ENCODE peak calls at places on chromosome 13, in six cellular contexts. F is adrenal gland, S is body of pancreas, A is HepG2, E is transverse colon, D is breast epithelium. G is an unnamed sample.

GRCh38 chr13:41597348-41598041 is 140.1 kb downstream of the RGCC start:
- DNase-seq in F (no peak), S (no peak), A (no peak), E (no peak), D (no peak), G (no peak)

GRCh38 chr13:101492251-101492910 is 39.9 kb downstream of the ITGBL1 start:
- DNase-seq in F (no peak), S (no peak), A (no peak), E (no peak), D (no peak), G (no peak)

GRCh38 chr13:46295531-46296464 is 84.1 kb downstream of the LRRC63 start:
- DNase-seq in F (peak; percentile 49), S (peak; percentile 14), A (no peak), E (peak; percentile 34), D (no peak), G (peak; percentile 4)

GRCh38 chr13:100881291-100881864 is 206.8 kb upstream of the TMTC4 start:
- DNase-seq in F (no peak), S (no peak), A (no peak), E (no peak), D (no peak), G (no peak)

GRCh38 chr13:77511552-77511951 is 24.0 kb upstream of the SCEL start:
- DNase-seq in F (no peak), S (no peak), A (no peak), E (no peak), D (no peak), G (no peak)

GRCh38 chr13:99690426-99691189 is 189.3 kb downstream of the TM9SF2 start:
- DNase-seq in F (no peak), S (no peak), A (no peak), E (no peak), D (no peak), G (no peak)

GRCh38 chr13:25210842-25211241 is 38.8 kb upstream of the AMER2 start:
- DNase-seq in F (no peak), S (no peak), A (no peak), E (no peak), D (no peak), G (no peak)

GRCh38 chr13:59666504-59666903 is 497.2 kb downstream of the DIAPH3 start:
- DNase-seq in F (no peak), S (no peak), A (no peak), E (no peak), D (no peak), G (no peak)

GRCh38 chr13:37869756-37870488 is at the start of gene TRPC4:
- DNase-seq in F (peak; percentile 21), S (peak; percentile 58), A (peak; percentile 12), E (peak; percentile 20), D (no peak), G (peak; percentile 13)

GRCh38 chr13:44140146-44140545 is 233.5 kb upstream of the SERP2 start:
- DNase-seq in F (no peak), S (no peak), A (peak; percentile 16), E (peak; percentile 62), D (no peak), G (no peak)

GRCh38 chr13:20394506-20394905 is 131.2 kb downstream of the CRYL1 start:
- DNase-seq in F (no peak), S (no peak), A (no peak), E (no peak), D (no peak), G (no peak)

GRCh38 chr13:31681133-31681532 is 58.2 kb upstream of the RXFP2 start:
- DNase-seq in F (no peak), S (no peak), A (no peak), E (no peak), D (no peak), G (no peak)

GRCh38 chr13:62846302-62846701 is 1430.7 kb upstream of the PCDH20 start:
- DNase-seq in F (no peak), S (no peak), A (no peak), E (no peak), D (no peak), G (no peak)

GRCh38 chr13:78607409-78608253 is 4.3 kb upstream of the POU4F1 start:
- DNase-seq in F (no peak), S (no peak), A (no peak), E (no peak), D (no peak), G (no peak)

GRCh38 chr13:44313674-44314073 is 60.0 kb upstream of the SERP2 start:
- DNase-seq in F (no peak), S (no peak), A (no peak), E (no peak), D (no peak), G (no peak)

GRCh38 chr13:44523176-44524017 is 52.7 kb downstream of the TSC22D1 start:
- DNase-seq in F (no peak), S (peak; percentile 17), A (peak; percentile 67), E (no peak), D (no peak), G (peak; percentile 17)

GRCh38 chr13:66353664-66354063 is 876.5 kb downstream of the PCDH9 start:
- DNase-seq in F (no peak), S (peak; percentile 14), A (no peak), E (no peak), D (no peak), G (no peak)

GRCh38 chr13:72221276-72221962 is 354.4 kb upstream of the DACH1 start:
- DNase-seq in F (peak; percentile 40), S (peak; percentile 67), A (peak; percentile 28), E (peak; percentile 40), D (peak; percentile 67), G (peak; percentile 35)

GRCh38 chr13:36834299-36834698 is 15.3 kb downstream of the RFXAP start:
- DNase-seq in F (no peak), S (no peak), A (no peak), E (no peak), D (no peak), G (no peak)

GRCh38 chr13:63198076-63198475 is 1782.4 kb upstream of the PCDH20 start:
- DNase-seq in F (no peak), S (peak; percentile 6), A (no peak), E (no peak), D (no peak), G (peak; percentile 84)

GRCh38 chr13:33723365-33723764 is 94.6 kb upstream of the RFC3 start:
- DNase-seq in F (no peak), S (no peak), A (peak; percentile 32), E (no peak), D (no peak), G (no peak)

GRCh38 chr13:25910243-25910642 is 141.6 kb downstream of the SHISA2 start:
- DNase-seq in F (no peak), S (peak; percentile 11), A (no peak), E (no peak), D (no peak), G (no peak)

GRCh38 chr13:30121666-30122065 is 185.7 kb downstream of the KATNAL1 start:
- DNase-seq in F (no peak), S (no peak), A (no peak), E (no peak), D (no peak), G (no peak)

GRCh38 chr13:24632382-24633121 is 47.7 kb upstream of the ATP12A start:
- DNase-seq in F (no peak), S (no peak), A (no peak), E (no peak), D (no peak), G (no peak)

GRCh38 chr13:95133498-95133897 is 167.8 kb downstream of the ABCC4 start:
- DNase-seq in F (no peak), S (no peak), A (no peak), E (no peak), D (no peak), G (no peak)

GRCh38 chr13:46010148-46010547 is 42.4 kb downstream of the ZC3H13 start:
- DNase-seq in F (no peak), S (no peak), A (no peak), E (no peak), D (no peak), G (no peak)

GRCh38 chr13:39461685-39462266 is 141.2 kb downstream of the LHFPL6 start:
- DNase-seq in F (no peak), S (no peak), A (no peak), E (no peak), D (no peak), G (no peak)
- H3K27ac ChIP-seq in F (no peak overlapping the region), S (no peak overlapping the region), A (no peak overlapping the region), E (no peak overlapping the region), D (peak overlapping the region; percentile 52), G (no peak overlapping the region)

GRCh38 chr13:91346848-91347211 is 657 bp upstream of the MIR17HG start:
- DNase-seq in F (no peak), S (peak; percentile 55), A (no peak), E (peak; percentile 40), D (no peak), G (peak; percentile 52)
- TF ChIP-seq POLR2A in F (no peak), S (no peak), A (no peak), E (no peak), D (no peak), G (no peak)

GRCh38 chr13:112782433-112783010 is 92.7 kb downstream of the ATP11A start:
- DNase-seq in F (peak; percentile 66), S (no peak), A (no peak), E (no peak), D (no peak), G (no peak)

GRCh38 chr13:112781287-112781686 is 91.4 kb downstream of the ATP11A start:
- DNase-seq in F (no peak), S (no peak), A (no peak), E (no peak), D (no peak), G (no peak)

GRCh38 chr13:112783135-112783945 is 93.5 kb downstream of the ATP11A start:
- DNase-seq in F (no peak), S (no peak), A (no peak), E (no peak), D (no peak), G (peak; percentile 20)

GRCh38 chr13:112779856-112780604 is 90.2 kb downstream of the ATP11A start:
- DNase-seq in F (no peak), S (no peak), A (no peak), E (no peak), D (no peak), G (no peak)

GRCh38 chr13:112781881-112782361 is 92.1 kb downstream of the ATP11A start:
- DNase-seq in F (peak; percentile 92), S (peak; percentile 65), A (no peak), E (no peak), D (no peak), G (peak; percentile 93)
- H3K27ac ChIP-seq in F (peak overlapping the region; percentile 37), S (no peak overlapping the region), A (no peak overlapping the region), E (no peak overlapping the region), D (no peak overlapping the region), G (peak overlapping the region; percentile 42)

GRCh38 chr13:110644892-110645521 is 29.7 kb downstream of the NAXD start:
- DNase-seq in F (peak; percentile 82), S (peak; percentile 61), A (no peak), E (peak; percentile 66), D (peak; percentile 73), G (peak; percentile 78)
- TF ChIP-seq POLR2A in F (no peak), S (no peak), A (no peak), E (no peak), D (no peak), G (no peak)

GRCh38 chr13:92197669-92198068 is 799.2 kb downstream of the GPC5 start:
- DNase-seq in F (no peak), S (no peak), A (no peak), E (no peak), D (no peak), G (no peak)
- H3K27ac ChIP-seq in F (no peak overlapping the region), S (no peak overlapping the region), A (no peak overlapping the region), E (no peak overlapping the region), D (no peak overlapping the region), G (no peak overlapping the region)